ENCODE peak calls at places on chromosomes 6 and 20, in eight cellular contexts. O is stimulated activated CD4-positive, alpha-beta T cell treated with anti-CD3 and anti-CD28 coated beads, Interleukin-15, amount 100 ng/mL, for 1 hour; A is AG08395; I is non-pigmented ciliary epithelial cell; J is anterior cingulate cortex; E is occipital lobe; N is CD8-positive, alpha-beta memory T cell; Y is SJSA1. D is an unnamed sample.
A peak's percentile ranks its signal among the peaks of the same experiment; 100 is the strongest.

GRCh38 chr6:72619883-72620696 is 1.8 kb upstream of the KCNQ5 start:
- DNase-seq in N (peak; percentile 58), I (no peak), J (peak; percentile 71), A (peak; percentile 50), Y (no peak), E (peak; percentile 77), O (peak; percentile 26), D (peak; percentile 27)

GRCh38 chr20:64164123-64164836 is at the start of gene MYT1:
- DNase-seq in I (no peak), N (no peak), J (no peak), A (no peak), E (no peak), Y (no peak), O (no peak), D (no peak)

GRCh38 chr6:36353411-36353915 is 16.8 kb upstream of the BNIP5 start:
- DNase-seq in Y (no peak), J (no peak), E (no peak), N (no peak), I (no peak), A (no peak), O (no peak), D (no peak)

GRCh38 chr6:56370127-56370540 is 122.8 kb upstream of the COL21A1 start:
- DNase-seq in A (peak; percentile 56), I (no peak), J (no peak), Y (no peak), O (no peak), E (no peak), N (no peak), D (no peak)

GRCh38 chr6:10633216-10633615 is 61.2 kb downstream of the C6orf52 start:
- DNase-seq in A (peak; percentile 9), E (no peak), I (peak; percentile 68), O (no peak), N (no peak), Y (peak; percentile 86), J (no peak), D (peak; percentile 37)

GRCh38 chr20:37357481-37358365 is 11.8 kb downstream of the SRC start:
- DNase-seq in E (no peak), J (no peak), N (no peak), A (no peak), I (no peak), Y (no peak), O (no peak), D (no peak)

GRCh38 chr6:136987526-136987925 is 57.2 kb downstream of the IL20RA start:
- DNase-seq in N (no peak), J (no peak), A (no peak), O (no peak), Y (no peak), E (no peak), I (no peak), D (no peak)

GRCh38 chr6:77740380-77740779 is 87.5 kb downstream of the MEI4 start:
- DNase-seq in E (no peak), I (peak; percentile 6), N (no peak), J (no peak), A (peak; percentile 10), O (no peak), Y (no peak), D (no peak)

GRCh38 chr6:106496791-106497190 is 132.5 kb downstream of the RTN4IP1 start:
- DNase-seq in I (no peak), O (no peak), N (no peak), J (no peak), E (no peak), A (no peak), Y (no peak), D (no peak)

GRCh38 chr20:18279231-18279630 is 9.1 kb upstream of the ZNF133 start:
- DNase-seq in J (no peak), O (no peak), N (no peak), Y (no peak), I (no peak), A (no peak), E (no peak), D (no peak)

GRCh38 chr6:107618672-107619071 is 128.8 kb downstream of the SOBP start:
- DNase-seq in O (no peak), Y (no peak), A (no peak), E (no peak), I (no peak), J (no peak), N (peak; percentile 73), D (peak; percentile 5)